ENCODE peak calls at places on chromosomes 13 and 19, in six cellular contexts. One of them, this sample, is unnamed.

GRCh38 chr19:30563691-30564090 is 191.5 kb downstream of the ZNF536 start:
- DNase-seq in psoas muscle: no peak
- DNase-seq in astrocyte of the spinal cord: no peak
- DNase-seq in heart left ventricle: no peak
- DNase-seq in prostate gland: no peak
- DNase-seq in body of pancreas: no peak
- DNase-seq in this sample: no peak

GRCh38 chr19:3324405-3324856 is 42.0 kb upstream of the NFIC start:
- DNase-seq in psoas muscle: peak
- DNase-seq in astrocyte of the spinal cord: no peak
- DNase-seq in heart left ventricle: no peak
- DNase-seq in prostate gland: peak
- DNase-seq in body of pancreas: peak
- DNase-seq in this sample: no peak

GRCh38 chr19:19471682-19472081 is 43.7 kb downstream of the TSSK6 start:
- DNase-seq in psoas muscle: peak
- DNase-seq in astrocyte of the spinal cord: no peak
- DNase-seq in heart left ventricle: no peak
- DNase-seq in prostate gland: no peak
- DNase-seq in body of pancreas: no peak
- DNase-seq in this sample: no peak

GRCh38 chr13:36552334-36552733 is 120.0 kb downstream of the CCNA1 start:
- DNase-seq in psoas muscle: no peak
- DNase-seq in astrocyte of the spinal cord: no peak
- DNase-seq in heart left ventricle: no peak
- DNase-seq in prostate gland: no peak
- DNase-seq in body of pancreas: no peak
- DNase-seq in this sample: no peak

GRCh38 chr13:100526299-100527030 is 62.1 kb downstream of the GGACT start:
- DNase-seq in psoas muscle: no peak
- DNase-seq in astrocyte of the spinal cord: no peak
- DNase-seq in heart left ventricle: no peak
- DNase-seq in prostate gland: no peak
- DNase-seq in body of pancreas: no peak
- DNase-seq in this sample: no peak

GRCh38 chr19:11338164-11338563 is 1.3 kb downstream of the RAB3D start:
- DNase-seq in psoas muscle: no peak
- DNase-seq in astrocyte of the spinal cord: no peak
- DNase-seq in heart left ventricle: no peak
- DNase-seq in prostate gland: no peak
- DNase-seq in body of pancreas: peak
- DNase-seq in this sample: no peak

GRCh38 chr19:9785367-9786331 is 17.1 kb upstream of the ZNF846 start:
- DNase-seq in psoas muscle: peak
- DNase-seq in astrocyte of the spinal cord: peak
- DNase-seq in heart left ventricle: peak
- DNase-seq in prostate gland: peak
- DNase-seq in body of pancreas: peak
- DNase-seq in this sample: peak

GRCh38 chr13:30149248-30149647 is 158.1 kb downstream of the KATNAL1 start:
- DNase-seq in psoas muscle: no peak
- DNase-seq in astrocyte of the spinal cord: no peak
- DNase-seq in heart left ventricle: no peak
- DNase-seq in prostate gland: no peak
- DNase-seq in body of pancreas: no peak
- DNase-seq in this sample: no peak

GRCh38 chr19:38850231-38850975 is 617 bp upstream of the HNRNPL start:
- DNase-seq in psoas muscle: peak
- DNase-seq in astrocyte of the spinal cord: peak
- DNase-seq in heart left ventricle: peak
- DNase-seq in prostate gland: peak
- DNase-seq in body of pancreas: peak
- DNase-seq in this sample: peak

GRCh38 chr19:44904426-44904994 is 1.1 kb upstream of the APOE start:
- DNase-seq in psoas muscle: no peak
- DNase-seq in astrocyte of the spinal cord: no peak
- DNase-seq in heart left ventricle: no peak
- DNase-seq in prostate gland: no peak
- DNase-seq in body of pancreas: no peak
- DNase-seq in this sample: no peak

DNA sequence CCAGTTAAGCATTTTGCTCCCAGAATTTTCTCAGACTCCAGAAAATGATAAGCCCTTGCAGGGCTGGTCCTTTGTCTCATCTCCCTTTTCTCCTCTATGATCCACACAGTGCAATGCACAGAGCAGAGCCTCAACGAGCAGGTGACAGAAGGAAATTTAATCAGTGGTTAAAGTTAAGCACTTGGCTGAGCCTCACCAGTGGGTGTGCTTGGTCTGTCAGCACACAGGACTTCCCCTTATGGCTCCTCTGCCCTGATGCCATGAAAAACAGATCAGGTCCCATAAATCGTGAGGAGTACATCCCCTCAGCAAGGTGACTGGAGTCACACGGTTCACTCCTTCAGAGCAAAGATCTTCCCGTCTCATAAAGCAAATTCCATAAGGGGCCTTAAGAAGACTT is 818.2 kb downstream of the UQCRFS1 start:
- DNase-seq in psoas muscle: no peak
- DNase-seq in astrocyte of the spinal cord: no peak
- DNase-seq in heart left ventricle: no peak
- DNase-seq in prostate gland: no peak
- DNase-seq in body of pancreas: no peak
- DNase-seq in this sample: no peak
- H3K4me3 ChIP-seq in psoas muscle: no peak
- H3K4me3 ChIP-seq in astrocyte of the spinal cord: no peak
- H3K4me3 ChIP-seq in heart left ventricle: no peak
- H3K4me3 ChIP-seq in prostate gland: no peak
- H3K4me3 ChIP-seq in body of pancreas: no peak
- H3K4me3 ChIP-seq in this sample: no peak

DNA sequence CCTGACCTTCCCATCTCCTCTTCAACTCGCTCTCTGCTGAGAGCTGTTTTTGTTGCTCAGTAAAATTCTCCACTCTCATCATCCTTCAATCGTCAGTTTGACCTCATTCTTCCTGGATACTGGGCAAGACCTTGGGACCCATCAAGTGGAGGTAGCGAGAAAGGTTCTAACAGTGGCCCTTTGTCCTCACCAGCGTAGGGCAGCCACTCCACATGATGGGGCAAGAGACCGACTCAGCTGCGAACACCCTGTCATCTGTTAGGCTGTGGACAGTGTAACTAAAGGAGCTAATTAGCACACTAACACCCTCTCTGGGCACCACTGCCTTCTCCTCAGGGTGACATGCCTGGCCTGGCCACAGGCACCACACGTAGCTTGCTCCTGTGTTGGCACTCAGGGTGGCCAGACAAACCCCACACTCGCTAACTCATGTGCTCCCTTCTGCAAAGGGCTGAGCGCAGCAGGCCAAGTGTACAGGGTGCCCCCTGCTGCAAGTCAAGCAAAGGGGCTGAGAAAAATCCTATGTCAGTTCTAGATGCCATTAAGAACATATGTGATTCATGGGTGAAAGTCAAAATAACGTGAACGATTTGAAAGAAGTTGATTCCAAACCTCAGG is 1216.0 kb downstream of the SLITRK5 start:
- DNase-seq in psoas muscle: peak
- DNase-seq in astrocyte of the spinal cord: no peak
- DNase-seq in heart left ventricle: no peak
- DNase-seq in prostate gland: no peak
- DNase-seq in body of pancreas: no peak
- DNase-seq in this sample: no peak
- TF ChIP-seq CTCF in psoas muscle: no peak
- TF ChIP-seq CTCF in astrocyte of the spinal cord: no peak
- TF ChIP-seq CTCF in heart left ventricle: no peak
- TF ChIP-seq CTCF in prostate gland: no peak
- TF ChIP-seq CTCF in body of pancreas: no peak
- TF ChIP-seq CTCF in this sample: no peak

GRCh38 chr19:48616491-48617056 is 1.7 kb upstream of the FAM83E start:
- DNase-seq in psoas muscle: no peak
- DNase-seq in astrocyte of the spinal cord: no peak
- DNase-seq in heart left ventricle: no peak
- DNase-seq in prostate gland: no peak
- DNase-seq in body of pancreas: no peak
- DNase-seq in this sample: no peak
- H3K4me3 ChIP-seq in psoas muscle: peak
- H3K4me3 ChIP-seq in astrocyte of the spinal cord: peak
- H3K4me3 ChIP-seq in heart left ventricle: peak
- H3K4me3 ChIP-seq in prostate gland: peak
- H3K4me3 ChIP-seq in body of pancreas: no peak
- H3K4me3 ChIP-seq in this sample: no peak

GRCh38 chr13:113157206-113157928 is 1.1 kb upstream of the PROZ start:
- DNase-seq in psoas muscle: no peak
- DNase-seq in astrocyte of the spinal cord: no peak
- DNase-seq in heart left ventricle: no peak
- DNase-seq in prostate gland: no peak
- DNase-seq in body of pancreas: no peak
- DNase-seq in this sample: peak

GRCh38 chr13:113152894-113153809 is 5.3 kb upstream of the PROZ start:
- DNase-seq in psoas muscle: peak
- DNase-seq in astrocyte of the spinal cord: peak
- DNase-seq in heart left ventricle: peak
- DNase-seq in prostate gland: peak
- DNase-seq in body of pancreas: peak
- DNase-seq in this sample: peak

GRCh38 chr13:113153810-113154748 is 4.4 kb upstream of the PROZ start:
- DNase-seq in psoas muscle: peak
- DNase-seq in astrocyte of the spinal cord: peak
- DNase-seq in heart left ventricle: peak
- DNase-seq in prostate gland: peak
- DNase-seq in body of pancreas: peak
- DNase-seq in this sample: peak

GRCh38 chr13:113155982-113156655 is 2.3 kb upstream of the PROZ start:
- DNase-seq in psoas muscle: no peak
- DNase-seq in astrocyte of the spinal cord: no peak
- DNase-seq in heart left ventricle: no peak
- DNase-seq in prostate gland: no peak
- DNase-seq in body of pancreas: no peak
- DNase-seq in this sample: peak

DNA sequence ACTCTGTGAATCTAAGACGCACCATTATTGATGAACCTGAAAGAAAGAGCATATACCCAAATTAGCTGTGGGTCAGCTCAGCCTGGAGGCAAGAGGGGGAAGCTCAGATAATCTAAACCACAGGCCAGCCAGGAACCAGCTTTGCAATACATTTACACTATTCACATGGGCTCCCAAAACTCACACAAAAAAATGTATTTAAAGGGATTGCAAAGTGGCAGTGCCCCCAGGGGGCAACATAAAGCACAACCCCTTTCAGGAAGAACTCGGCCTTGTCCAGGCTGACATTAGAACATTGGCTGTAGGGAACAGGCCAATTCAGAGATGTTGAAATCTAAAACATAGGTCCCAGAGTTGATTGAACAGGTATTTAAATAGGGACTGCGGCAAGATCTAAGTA is 3.2 kb upstream of the PROZ start:
- DNase-seq in psoas muscle: no peak
- DNase-seq in astrocyte of the spinal cord: no peak
- DNase-seq in heart left ventricle: no peak
- DNase-seq in prostate gland: no peak
- DNase-seq in body of pancreas: no peak
- DNase-seq in this sample: no peak
- TF ChIP-seq CTCF in psoas muscle: no peak
- TF ChIP-seq CTCF in astrocyte of the spinal cord: no peak
- TF ChIP-seq CTCF in heart left ventricle: no peak
- TF ChIP-seq CTCF in prostate gland: no peak
- TF ChIP-seq CTCF in body of pancreas: no peak
- TF ChIP-seq CTCF in this sample: no peak

GRCh38 chr13:48320906-48321510 is 17.5 kb downstream of the RB1 start:
- DNase-seq in psoas muscle: no peak
- DNase-seq in astrocyte of the spinal cord: no peak
- DNase-seq in heart left ventricle: no peak
- DNase-seq in prostate gland: no peak
- DNase-seq in body of pancreas: no peak
- DNase-seq in this sample: no peak
- H3K4me3 ChIP-seq in psoas muscle: peak
- H3K4me3 ChIP-seq in astrocyte of the spinal cord: peak
- H3K4me3 ChIP-seq in heart left ventricle: peak
- H3K4me3 ChIP-seq in prostate gland: peak
- H3K4me3 ChIP-seq in body of pancreas: no peak
- H3K4me3 ChIP-seq in this sample: no peak

This sample was measured in lower leg skin.